ENCODE peak calls at places on chromosomes 5 and 9, in nine cellular contexts. C is stimulated activated CD8-positive, alpha-beta memory T cell treated with anti-CD3 and anti-CD28 coated beads, Interleukin-4, amount 100 ng/mL, for 24 hours; D is neuronal stem cell; J is fibroblast of mammary gland; I is cardiac muscle cell; Z is bronchial epithelial cell; B is amygdala; Y is progenitor cell of endocrine pancreas; H is nucleus accumbens. M is an unnamed sample.

GRCh38 chr5:97986069-97986468 is 787.4 kb upstream of the RGMB start:
- DNase-seq in D (no peak), B (no peak), J (peak), C (no peak), Z (peak), Y (no peak), H (no peak), I (peak), M (no peak)

GRCh38 chr5:84379749-84380148 is 4.9 kb downstream of the EDIL3 start:
- DNase-seq in J (no peak), C (no peak), B (no peak), I (peak), H (no peak), Y (no peak), D (no peak), Z (no peak), M (no peak)

GRCh38 chr9:92483896-92484545 is 1.7 kb upstream of the ASPN start:
- DNase-seq in B (no peak), Z (peak), J (no peak), C (no peak), D (no peak), Y (no peak), I (peak), H (no peak), M (no peak)

GRCh38 chr5:137001026-137001569 is 498.0 kb downstream of the SPOCK1 start:
- DNase-seq in Y (no peak), D (no peak), B (no peak), J (no peak), H (no peak), I (no peak), Z (no peak), C (no peak), M (no peak)

GRCh38 chr5:165360366-165361142 is 1855.1 kb downstream of the MAT2B start:
- DNase-seq in Z (no peak), J (no peak), B (no peak), D (no peak), Y (no peak), I (no peak), C (no peak), H (no peak), M (no peak)

GRCh38 chr5:119269061-119269579 is 86.7 kb upstream of the TNFAIP8 start:
- DNase-seq in I (no peak), Y (no peak), J (peak), B (no peak), H (no peak), C (peak), D (peak), Z (peak), M (peak)

GRCh38 chr9:72278959-72279358 is 86.0 kb downstream of the ZFAND5 start:
- DNase-seq in I (no peak), J (no peak), D (no peak), Z (no peak), H (no peak), Y (no peak), B (no peak), C (no peak), M (no peak)

GRCh38 chr9:20872340-20872977 is 159.0 kb downstream of the HACD4 start:
- DNase-seq in H (no peak), B (no peak), D (no peak), J (peak), Y (no peak), Z (peak), C (no peak), I (peak), M (no peak)

GRCh38 chr5:169002941-169003555 is 297.9 kb downstream of the SLIT3 start:
- DNase-seq in Z (no peak), I (no peak), C (no peak), H (no peak), Y (no peak), D (no peak), J (no peak), B (no peak), M (no peak)

GRCh38 chr5:66701244-66701643 is 105.1 kb downstream of the MAST4 start:
- DNase-seq in D (no peak), H (no peak), I (no peak), J (no peak), Z (no peak), B (no peak), Y (no peak), C (no peak), M (no peak)

GRCh38 chr9:33177633-33178032 is 10.5 kb upstream of the B4GALT1 start:
- DNase-seq in Z (no peak), C (no peak), D (no peak), J (no peak), Y (no peak), H (no peak), B (no peak), I (no peak), M (no peak)

GRCh38 chr9:95057121-95057520 is 260.4 kb downstream of the FANCC start:
- DNase-seq in C (no peak), I (no peak), H (no peak), Y (no peak), Z (no peak), B (no peak), D (no peak), J (no peak), M (no peak)